ENCODE peak calls at places on chromosome 11, in nine cellular contexts. R is GM12865, M is thoracic aorta, A is PC-3, Z is nephron progenitor cell, I is brain microvascular endothelial cell, N is body of pancreas, O is GM12878, D is adrenal gland. H is an unnamed sample.

GRCh38 chr11:28730336-28730735 is 622.1 kb downstream of the METTL15 start:
- DNase-seq in R (no peak), M (no peak), A (peak), Z (no peak), I (no peak), N (no peak), O (no peak), D (no peak), H (no peak)

GRCh38 chr11:46889689-46890475 is 28.5 kb downstream of the LRP4 start:
- DNase-seq in R (peak), M (peak), A (peak), Z (peak), I (peak), N (peak), O (peak), D (peak), H (peak)

GRCh38 chr11:69705901-69706787 is 2.3 kb upstream of the FGF19 start:
- DNase-seq in R (no peak), M (no peak), A (no peak), Z (peak), I (no peak), N (no peak), O (no peak), D (no peak), H (no peak)

GRCh38 chr11:19080579-19080993 is 20.1 kb upstream of the MRGPRX2 start:
- DNase-seq in R (no peak), M (no peak), A (peak), Z (no peak), I (no peak), N (peak), O (no peak), D (peak), H (no peak)

GRCh38 chr11:5257296-5257695 is 2.7 kb upstream of the HBG2 start:
- DNase-seq in R (no peak), M (no peak), A (no peak), Z (no peak), I (no peak), N (no peak), O (no peak), D (no peak), H (no peak)

GRCh38 chr11:130198292-130198691 is 38.7 kb downstream of the ST14 start:
- DNase-seq in R (no peak), M (no peak), A (no peak), Z (no peak), I (no peak), N (no peak), O (no peak), D (no peak), H (no peak)

GRCh38 chr11:84890706-84891105 is 736.4 kb downstream of the DLG2 start:
- DNase-seq in R (no peak), M (no peak), A (no peak), Z (peak), I (peak), N (no peak), O (no peak), D (no peak), H (no peak)

GRCh38 chr11:93704237-93704636 is 37.1 kb downstream of the TAF1D start:
- DNase-seq in R (no peak), M (no peak), A (peak), Z (no peak), I (no peak), N (no peak), O (no peak), D (no peak), H (no peak)

GRCh38 chr11:65580031-65580692 is 4.3 kb downstream of the EHBP1L1 start:
- DNase-seq in R (no peak), M (no peak), A (no peak), Z (no peak), I (no peak), N (no peak), O (no peak), D (no peak), H (no peak)

GRCh38 chr11:93662177-93662575 is 694 bp downstream of the CEP295 start:
- DNase-seq in R (peak), M (no peak), A (no peak), Z (no peak), I (no peak), N (no peak), O (no peak), D (no peak), H (no peak)

GRCh38 chr11:1863352-1864215 is 10.7 kb downstream of the LSP1 start:
- DNase-seq in R (no peak), M (peak), A (peak), Z (peak), I (peak), N (peak), O (no peak), D (peak), H (no peak)

GRCh38 chr11:76657139-76657823 is 13.3 kb downstream of the LRRC32 start:
- DNase-seq in R (no peak), M (no peak), A (no peak), Z (no peak), I (no peak), N (no peak), O (no peak), D (no peak), H (peak)

GRCh38 chr11:78138694-78139421 is 568 bp downstream of the ALG8 start:
- DNase-seq in R (peak), M (no peak), A (peak), Z (peak), I (peak), N (no peak), O (peak), D (no peak), H (no peak)
- TF ChIP-seq CTCF in R (peak), M (no peak), A (no peak), Z (no peak), I (peak), N (no peak), O (no peak), D (no peak), H (no peak)

GRCh38 chr11:111833524-111833923 is 37.9 kb downstream of the ALG9 start:
- DNase-seq in R (no peak), M (no peak), A (no peak), Z (no peak), I (peak), N (no peak), O (no peak), D (no peak), H (no peak)
- TF ChIP-seq CTCF in R (no peak), M (no peak), A (no peak), Z (no peak), I (peak), N (no peak), O (no peak), D (peak), H (no peak)

GRCh38 chr11:91231226-91231625 is 993.4 kb upstream of the FAT3 start:
- DNase-seq in R (no peak), M (no peak), A (no peak), Z (no peak), I (peak), N (no peak), O (no peak), D (no peak), H (no peak)
- TF ChIP-seq CTCF in R (no peak), M (no peak), A (no peak), Z (no peak), I (no peak), N (no peak), O (no peak), D (no peak), H (no peak)

GRCh38 chr11:60872124-60872951 is 5.0 kb downstream of the ZP1 start:
- DNase-seq in R (no peak), M (no peak), A (no peak), Z (no peak), I (peak), N (no peak), O (no peak), D (no peak), H (no peak)

GRCh38 chr11:60870276-60870675 is 2.9 kb downstream of the ZP1 start:
- DNase-seq in R (peak), M (no peak), A (no peak), Z (no peak), I (no peak), N (no peak), O (no peak), D (no peak), H (no peak)

GRCh38 chr11:60870733-60871377 is 3.5 kb downstream of the ZP1 start:
- DNase-seq in R (no peak), M (no peak), A (no peak), Z (no peak), I (no peak), N (no peak), O (no peak), D (no peak), H (no peak)

GRCh38 chr11:60872952-60873524 is 5.7 kb downstream of the ZP1 start:
- DNase-seq in R (no peak), M (no peak), A (no peak), Z (no peak), I (peak), N (no peak), O (no peak), D (peak), H (no peak)

GRCh38 chr11:60871378-60872061 is 4.2 kb downstream of the ZP1 start:
- DNase-seq in R (no peak), M (no peak), A (no peak), Z (no peak), I (peak), N (no peak), O (no peak), D (no peak), H (no peak)
- TF ChIP-seq CTCF in R (no peak), M (no peak), A (no peak), Z (no peak), I (peak), N (no peak), O (no peak), D (peak), H (no peak)